ENCODE peak calls at places on chromosome 5, in five cellular contexts. One of them, this sample, is unnamed.
A peak's percentile ranks its signal among the peaks of the same experiment; 100 is the strongest.

GRCh38 chr5:172659909-172660628 is 19.0 kb downstream of the NEURL1B start:
- DNase-seq in Kasumi-1: no peak
- DNase-seq in Right ventricle myocardium superior: peak; percentile 94
- DNase-seq in hepatocyte: peak; percentile 92
- DNase-seq in astrocyte: peak; percentile 84
- DNase-seq in this sample: peak; percentile 89

GRCh38 chr5:95281211-95281610 is 3.7 kb downstream of the MCTP1 start:
- DNase-seq in Kasumi-1: no peak
- DNase-seq in Right ventricle myocardium superior: no peak
- DNase-seq in hepatocyte: no peak
- DNase-seq in astrocyte: peak; percentile 12
- DNase-seq in this sample: peak; percentile 30

GRCh38 chr5:16616536-16617271 is at the start of gene RETREG1:
- DNase-seq in Kasumi-1: peak; percentile 19
- DNase-seq in Right ventricle myocardium superior: peak; percentile 83
- DNase-seq in hepatocyte: peak; percentile 80
- DNase-seq in astrocyte: peak; percentile 8
- DNase-seq in this sample: peak; percentile 18

GRCh38 chr5:36378551-36378950 is 76.8 kb upstream of the RANBP3L start:
- DNase-seq in Kasumi-1: no peak
- DNase-seq in Right ventricle myocardium superior: no peak
- DNase-seq in hepatocyte: no peak
- DNase-seq in astrocyte: no peak
- DNase-seq in this sample: no peak

GRCh38 chr5:155878991-155879575 is 447.9 kb upstream of the SGCD start:
- DNase-seq in Kasumi-1: no peak
- DNase-seq in Right ventricle myocardium superior: no peak
- DNase-seq in hepatocyte: no peak
- DNase-seq in astrocyte: peak; percentile 22
- DNase-seq in this sample: no peak

GRCh38 chr5:68012429-68012828 is 203.1 kb upstream of the PIK3R1 start:
- DNase-seq in Kasumi-1: no peak
- DNase-seq in Right ventricle myocardium superior: no peak
- DNase-seq in hepatocyte: no peak
- DNase-seq in astrocyte: peak; percentile 36
- DNase-seq in this sample: peak; percentile 29

GRCh38 chr5:135878156-135878620 is 17.5 kb downstream of the IL9 start:
- DNase-seq in Kasumi-1: no peak
- DNase-seq in Right ventricle myocardium superior: no peak
- DNase-seq in hepatocyte: no peak
- DNase-seq in astrocyte: peak; percentile 1
- DNase-seq in this sample: no peak

GRCh38 chr5:859391-859790 is 8.6 kb upstream of the ZDHHC11 start:
- DNase-seq in Kasumi-1: no peak
- DNase-seq in Right ventricle myocardium superior: no peak
- DNase-seq in hepatocyte: no peak
- DNase-seq in astrocyte: no peak
- DNase-seq in this sample: no peak

GRCh38 chr5:52809884-52810283 is 22.2 kb downstream of the ITGA1 start:
- DNase-seq in Kasumi-1: no peak
- DNase-seq in Right ventricle myocardium superior: no peak
- DNase-seq in hepatocyte: no peak
- DNase-seq in astrocyte: no peak
- DNase-seq in this sample: peak; percentile 74

GRCh38 chr5:17261075-17261474 is 43.6 kb downstream of the BASP1 start:
- DNase-seq in Kasumi-1: no peak
- DNase-seq in Right ventricle myocardium superior: no peak
- DNase-seq in hepatocyte: no peak
- DNase-seq in astrocyte: peak; percentile 32
- DNase-seq in this sample: no peak

GRCh38 chr5:116237917-116238502 is 153.2 kb downstream of the COMMD10 start:
- DNase-seq in Kasumi-1: peak; percentile 23
- DNase-seq in Right ventricle myocardium superior: no peak
- DNase-seq in hepatocyte: no peak
- DNase-seq in astrocyte: no peak
- DNase-seq in this sample: peak; percentile 4

GRCh38 chr5:94691270-94691669 is 72.8 kb downstream of the SLF1 start:
- DNase-seq in Kasumi-1: no peak
- DNase-seq in Right ventricle myocardium superior: no peak
- DNase-seq in hepatocyte: no peak
- DNase-seq in astrocyte: no peak
- DNase-seq in this sample: no peak

GRCh38 chr5:67374378-67374777 is 177.8 kb upstream of the CD180 start:
- DNase-seq in Kasumi-1: no peak
- DNase-seq in Right ventricle myocardium superior: no peak
- DNase-seq in hepatocyte: no peak
- DNase-seq in astrocyte: no peak
- DNase-seq in this sample: no peak

GRCh38 chr5:81424728-81425127 is 30.8 kb upstream of the ACOT12 start:
- DNase-seq in Kasumi-1: no peak
- DNase-seq in Right ventricle myocardium superior: no peak
- DNase-seq in hepatocyte: no peak
- DNase-seq in astrocyte: peak; percentile 36
- DNase-seq in this sample: peak; percentile 79

GRCh38 chr5:150589791-150590601 is 50.5 kb upstream of the SYNPO start:
- DNase-seq in Kasumi-1: no peak
- DNase-seq in Right ventricle myocardium superior: peak; percentile 82
- DNase-seq in hepatocyte: peak; percentile 81
- DNase-seq in astrocyte: no peak
- DNase-seq in this sample: peak; percentile 52